ENCODE peak calls at places on chromosome 18, in four cellular contexts. M is Panc1, Y is nephron progenitor cell, T is activated T-helper 1 cell treated with Interleukin-2 at 50 U/mL for 16 hours. J is an unnamed sample.

GRCh38 chr18:79599503-79599931 is 80.1 kb upstream of the CTDP1 start:
- DNase-seq in Y (peak), T (no peak), M (peak), J (no peak)

GRCh38 chr18:76471593-76471992 is 23.4 kb downstream of the ZNF516 start:
- DNase-seq in Y (no peak), M (no peak), T (no peak), J (no peak)

GRCh38 chr18:32332708-32333107 is 138.0 kb downstream of the GAREM1 start:
- DNase-seq in T (no peak), M (no peak), Y (no peak), J (no peak)

GRCh38 chr18:10927980-10928605 is 221.3 kb downstream of the PIEZO2 start:
- DNase-seq in Y (no peak), M (no peak), T (no peak), J (no peak)

GRCh38 chr18:10787293-10787901 is 261.6 kb downstream of the NAPG start:
- DNase-seq in Y (peak), T (peak), M (peak), J (peak)

GRCh38 chr18:77016133-77016839 is 116.3 kb downstream of the MBP start:
- DNase-seq in M (no peak), T (no peak), Y (no peak), J (no peak)

GRCh38 chr18:41121116-41121826 is 833.8 kb upstream of the PIK3C3 start:
- DNase-seq in Y (no peak), M (no peak), T (no peak), J (no peak)

GRCh38 chr18:79380816-79381806 is 14.6 kb upstream of the NFATC1 start:
- DNase-seq in Y (peak), M (no peak), T (no peak), J (peak)

GRCh38 chr18:50127516-50128229 is 67.3 kb downstream of the MYO5B start:
- DNase-seq in T (no peak), M (no peak), Y (no peak), J (no peak)

GRCh38 chr18:46680784-46681695 is 24.0 kb upstream of the LOXHD1 start:
- DNase-seq in T (no peak), M (no peak), Y (no peak), J (no peak)

GRCh38 chr18:55486936-55487335 is 101.1 kb downstream of the TCF4 start:
- DNase-seq in M (no peak), Y (no peak), T (no peak), J (no peak)

GRCh38 chr18:54964741-54965140 is 5.5 kb upstream of the CCDC68 start:
- DNase-seq in M (no peak), T (no peak), Y (no peak), J (no peak)